ENCODE peak calls at places on chromosomes 3 and 15, in six cellular contexts. One of them, this sample, is unnamed.

GRCh38 chr3:65534825-65535224 is 503.9 kb downstream of the MAGI1 start:
- DNase-seq in GM23338: no peak
- DNase-seq in HCT116: no peak
- DNase-seq in neural progenitor cell: no peak
- DNase-seq in PC-3: no peak
- DNase-seq in GM23248: no peak
- DNase-seq in this sample: no peak

GRCh38 chr15:100457201-100457600 is 71.5 kb downstream of the CERS3 start:
- DNase-seq in GM23338: peak; percentile 54
- DNase-seq in HCT116: no peak
- DNase-seq in neural progenitor cell: peak; percentile 24
- DNase-seq in PC-3: no peak
- DNase-seq in GM23248: peak; percentile 32
- DNase-seq in this sample: no peak

GRCh38 chr15:28098766-28099554 is at the start of gene OCA2:
- DNase-seq in GM23338: peak; percentile 92
- DNase-seq in HCT116: no peak
- DNase-seq in neural progenitor cell: peak; percentile 91
- DNase-seq in PC-3: peak; percentile 27
- DNase-seq in GM23248: peak; percentile 59
- DNase-seq in this sample: no peak

GRCh38 chr3:171156455-171157005 is 130.0 kb upstream of the SLC2A2 start:
- DNase-seq in GM23338: no peak
- DNase-seq in HCT116: no peak
- DNase-seq in neural progenitor cell: no peak
- DNase-seq in PC-3: peak; percentile 89
- DNase-seq in GM23248: no peak
- DNase-seq in this sample: no peak

GRCh38 chr3:14369675-14370669 is 32.4 kb upstream of the SLC6A6 start:
- DNase-seq in GM23338: peak; percentile 79
- DNase-seq in HCT116: peak; percentile 61
- DNase-seq in neural progenitor cell: peak; percentile 50
- DNase-seq in PC-3: peak; percentile 80
- DNase-seq in GM23248: no peak
- DNase-seq in this sample: peak; percentile 61

GRCh38 chr15:31464216-31465082 is 137.8 kb downstream of the KLF13 start:
- DNase-seq in GM23338: no peak
- DNase-seq in HCT116: no peak
- DNase-seq in neural progenitor cell: no peak
- DNase-seq in PC-3: no peak
- DNase-seq in GM23248: no peak
- DNase-seq in this sample: peak; percentile 55

GRCh38 chr15:45427085-45427484 is 48.7 kb upstream of the GATM start:
- DNase-seq in GM23338: no peak
- DNase-seq in HCT116: no peak
- DNase-seq in neural progenitor cell: no peak
- DNase-seq in PC-3: no peak
- DNase-seq in GM23248: no peak
- DNase-seq in this sample: no peak

GRCh38 chr15:74133071-74133702 is 2.8 kb downstream of the ISLR2 start:
- DNase-seq in GM23338: peak; percentile 69
- DNase-seq in HCT116: no peak
- DNase-seq in neural progenitor cell: peak; percentile 57
- DNase-seq in PC-3: no peak
- DNase-seq in GM23248: peak; percentile 16
- DNase-seq in this sample: no peak

GRCh38 chr3:29280675-29281264 is at the start of gene RBMS3:
- DNase-seq in GM23338: peak; percentile 86
- DNase-seq in HCT116: peak; percentile 48
- DNase-seq in neural progenitor cell: peak; percentile 83
- DNase-seq in PC-3: peak; percentile 91
- DNase-seq in GM23248: peak; percentile 97
- DNase-seq in this sample: peak; percentile 61

GRCh38 chr3:194112120-194113106 is 23.5 kb upstream of the HES1 start:
- DNase-seq in GM23338: no peak
- DNase-seq in HCT116: no peak
- DNase-seq in neural progenitor cell: no peak
- DNase-seq in PC-3: peak; percentile 92
- DNase-seq in GM23248: no peak
- DNase-seq in this sample: no peak

GRCh38 chr3:129116482-129116946 is 5.1 kb downstream of the RAB43 start:
- DNase-seq in GM23338: peak; percentile 48
- DNase-seq in HCT116: no peak
- DNase-seq in neural progenitor cell: peak; percentile 22
- DNase-seq in PC-3: no peak
- DNase-seq in GM23248: no peak
- DNase-seq in this sample: peak; percentile 32

GRCh38 chr15:42490246-42490742 is 647 bp downstream of the ZNF106 start:
- DNase-seq in GM23338: no peak
- DNase-seq in HCT116: no peak
- DNase-seq in neural progenitor cell: no peak
- DNase-seq in PC-3: no peak
- DNase-seq in GM23248: no peak
- DNase-seq in this sample: peak; percentile 31

GRCh38 chr15:68820205-68820588 is 498 bp downstream of the ANP32A start:
- DNase-seq in GM23338: no peak
- DNase-seq in HCT116: no peak
- DNase-seq in neural progenitor cell: peak; percentile 66
- DNase-seq in PC-3: peak; percentile 28
- DNase-seq in GM23248: peak; percentile 69
- DNase-seq in this sample: peak; percentile 67

DNA sequence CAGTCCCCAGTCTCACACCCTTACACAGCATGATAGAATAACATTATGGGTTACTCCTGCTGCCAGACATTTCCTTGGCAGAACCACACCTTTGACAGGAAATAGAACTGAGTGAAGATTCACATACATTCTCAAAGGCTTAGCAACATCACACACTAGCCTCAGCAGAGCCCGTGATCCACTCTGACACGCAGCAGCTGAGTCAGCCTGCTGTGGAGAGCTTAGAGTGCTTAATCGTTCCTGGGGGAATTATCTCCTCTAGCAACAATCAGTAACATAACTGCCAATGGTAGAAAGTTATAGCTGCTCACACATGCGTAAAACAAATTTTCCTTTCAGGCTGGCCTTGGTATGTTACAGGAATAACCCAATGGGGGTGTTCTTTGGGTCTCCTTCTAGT is 382.1 kb downstream of the GAP43 start:
- DNase-seq in GM23338: no peak
- DNase-seq in HCT116: no peak
- DNase-seq in neural progenitor cell: no peak
- DNase-seq in PC-3: peak; percentile 76
- DNase-seq in GM23248: peak; percentile 99
- DNase-seq in this sample: no peak
- H3K4me3 ChIP-seq in GM23338: no peak overlapping the region
- H3K4me3 ChIP-seq in HCT116: no peak overlapping the region
- H3K4me3 ChIP-seq in neural progenitor cell: no peak overlapping the region
- H3K4me3 ChIP-seq in PC-3: no peak overlapping the region
- H3K4me3 ChIP-seq in GM23248: peak overlapping the region; percentile 7
- H3K4me3 ChIP-seq in this sample: no peak overlapping the region

GRCh38 chr3:130997291-130997690 is 29.3 kb downstream of the ASTE1 start:
- DNase-seq in GM23338: no peak
- DNase-seq in HCT116: no peak
- DNase-seq in neural progenitor cell: no peak
- DNase-seq in PC-3: no peak
- DNase-seq in GM23248: peak; percentile 6
- DNase-seq in this sample: no peak
- TF ChIP-seq EZH2phosphoT487 in GM23338: no peak
- TF ChIP-seq EZH2phosphoT487 in HCT116: no peak
- TF ChIP-seq EZH2phosphoT487 in neural progenitor cell: no peak
- TF ChIP-seq EZH2phosphoT487 in PC-3: no peak
- TF ChIP-seq EZH2phosphoT487 in GM23248: no peak
- TF ChIP-seq EZH2phosphoT487 in this sample: no peak

GRCh38 chr3:49927798-49928197 is 1.8 kb downstream of the MON1A start:
- DNase-seq in GM23338: no peak
- DNase-seq in HCT116: no peak
- DNase-seq in neural progenitor cell: no peak
- DNase-seq in PC-3: no peak
- DNase-seq in GM23248: no peak
- DNase-seq in this sample: no peak
- H3K4me3 ChIP-seq in GM23338: no peak overlapping the region
- H3K4me3 ChIP-seq in HCT116: no peak overlapping the region
- H3K4me3 ChIP-seq in neural progenitor cell: no peak overlapping the region
- H3K4me3 ChIP-seq in PC-3: no peak overlapping the region
- H3K4me3 ChIP-seq in GM23248: no peak overlapping the region
- H3K4me3 ChIP-seq in this sample: no peak overlapping the region

GRCh38 chr15:62390793-62391543 is 225.9 kb upstream of the C2CD4B start:
- DNase-seq in GM23338: peak; percentile 77
- DNase-seq in HCT116: no peak
- DNase-seq in neural progenitor cell: peak; percentile 82
- DNase-seq in PC-3: peak; percentile 14
- DNase-seq in GM23248: peak; percentile 70
- DNase-seq in this sample: peak; percentile 47

GRCh38 chr15:62392411-62392810 is 227.3 kb upstream of the C2CD4B start:
- DNase-seq in GM23338: peak; percentile 54
- DNase-seq in HCT116: no peak
- DNase-seq in neural progenitor cell: peak; percentile 55
- DNase-seq in PC-3: no peak
- DNase-seq in GM23248: peak; percentile 53
- DNase-seq in this sample: peak; percentile 6

GRCh38 chr15:62393196-62393595 is 228.1 kb upstream of the C2CD4B start:
- DNase-seq in GM23338: no peak
- DNase-seq in HCT116: no peak
- DNase-seq in neural progenitor cell: no peak
- DNase-seq in PC-3: no peak
- DNase-seq in GM23248: peak; percentile 59
- DNase-seq in this sample: no peak

GRCh38 chr15:62389887-62390792 is 225.1 kb upstream of the C2CD4B start:
- DNase-seq in GM23338: peak; percentile 89
- DNase-seq in HCT116: peak; percentile 39
- DNase-seq in neural progenitor cell: peak; percentile 94
- DNase-seq in PC-3: peak; percentile 70
- DNase-seq in GM23248: peak; percentile 93
- DNase-seq in this sample: peak; percentile 86

DNA sequence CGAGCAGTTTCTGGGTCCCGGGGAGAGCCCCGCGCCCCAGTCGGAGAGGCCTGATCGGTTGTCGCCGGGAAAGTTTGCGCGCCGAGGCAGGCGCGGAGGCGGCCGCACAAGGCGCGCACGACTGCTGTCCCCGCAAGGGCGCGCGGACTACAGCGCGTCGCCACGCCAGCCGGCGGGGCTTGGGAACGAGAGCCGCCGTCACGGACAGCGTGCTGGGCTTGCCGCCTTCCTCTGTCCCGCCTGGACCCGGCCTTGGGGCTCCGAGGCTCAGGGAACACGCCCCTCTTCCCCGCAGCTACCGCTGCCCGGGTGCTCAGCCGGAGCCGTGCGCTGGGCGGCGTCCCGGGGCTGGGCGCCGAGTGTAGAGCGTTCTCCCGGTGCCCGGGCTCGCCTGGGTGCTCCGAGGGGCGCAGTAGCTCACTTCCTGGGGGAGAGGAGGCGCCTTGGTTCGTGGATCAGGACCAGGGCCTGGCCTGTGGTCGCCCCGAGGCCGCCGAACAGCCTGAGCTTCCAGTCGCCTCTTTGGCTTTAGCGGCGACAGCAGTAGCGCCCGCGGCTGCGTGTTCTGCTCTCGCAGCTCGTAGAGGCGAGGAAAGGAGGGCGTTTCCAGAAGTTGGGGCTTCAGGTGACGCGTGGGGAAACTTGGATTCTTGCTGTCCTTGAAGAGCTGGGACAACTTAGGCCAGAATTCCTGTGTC is 226.6 kb upstream of the C2CD4B start:
- DNase-seq in GM23338: peak; percentile 63
- DNase-seq in HCT116: no peak
- DNase-seq in neural progenitor cell: peak; percentile 68
- DNase-seq in PC-3: peak; percentile 36
- DNase-seq in GM23248: peak; percentile 73
- DNase-seq in this sample: peak; percentile 5
- TF ChIP-seq EZH2phosphoT487 in GM23338: no peak
- TF ChIP-seq EZH2phosphoT487 in HCT116: no peak
- TF ChIP-seq EZH2phosphoT487 in neural progenitor cell: no peak
- TF ChIP-seq EZH2phosphoT487 in PC-3: no peak
- TF ChIP-seq EZH2phosphoT487 in GM23248: no peak
- TF ChIP-seq EZH2phosphoT487 in this sample: no peak

GRCh38 chr3:192727032-192727847 is at the start of gene FGF12:
- DNase-seq in GM23338: peak; percentile 96
- DNase-seq in HCT116: no peak
- DNase-seq in neural progenitor cell: peak; percentile 96
- DNase-seq in PC-3: peak; percentile 52
- DNase-seq in GM23248: peak; percentile 8
- DNase-seq in this sample: no peak
- H3K4me3 ChIP-seq in GM23338: peak within 1 kb of the TSS; percentile 74
- H3K4me3 ChIP-seq in HCT116: no peak within 1 kb of the TSS
- H3K4me3 ChIP-seq in neural progenitor cell: peak within 1 kb of the TSS; percentile 48
- H3K4me3 ChIP-seq in PC-3: no peak within 1 kb of the TSS
- H3K4me3 ChIP-seq in GM23248: no peak within 1 kb of the TSS
- H3K4me3 ChIP-seq in this sample: no peak within 1 kb of the TSS

GRCh38 chr15:83206387-83206970 is 1.1 kb downstream of the HDGFL3 start:
- DNase-seq in GM23338: peak; percentile 35
- DNase-seq in HCT116: no peak
- DNase-seq in neural progenitor cell: no peak
- DNase-seq in PC-3: peak; percentile 6
- DNase-seq in GM23248: peak; percentile 38
- DNase-seq in this sample: peak; percentile 13
- TF ChIP-seq EZH2phosphoT487 in GM23338: no peak
- TF ChIP-seq EZH2phosphoT487 in HCT116: no peak
- TF ChIP-seq EZH2phosphoT487 in neural progenitor cell: no peak
- TF ChIP-seq EZH2phosphoT487 in PC-3: no peak
- TF ChIP-seq EZH2phosphoT487 in GM23248: no peak
- TF ChIP-seq EZH2phosphoT487 in this sample: no peak

DNA sequence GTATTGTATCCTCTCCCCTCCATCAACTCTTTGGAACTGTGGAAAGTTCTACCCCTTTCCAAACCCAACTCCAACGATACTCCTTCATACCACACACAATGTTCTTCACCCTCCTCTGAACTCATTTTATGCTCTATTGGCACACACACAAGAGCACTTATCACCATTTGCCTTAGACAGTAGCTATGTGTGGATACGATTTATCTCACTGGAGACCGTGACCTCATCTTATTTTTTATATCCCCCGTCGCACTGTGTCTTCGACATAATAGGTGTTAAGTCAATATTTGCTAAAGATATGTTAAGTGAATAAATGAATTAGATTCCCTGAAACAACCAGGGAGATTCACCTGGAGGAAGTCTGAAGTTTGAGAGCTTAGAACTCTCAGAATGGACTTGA is 316.6 kb upstream of the PROK2 start:
- DNase-seq in GM23338: no peak
- DNase-seq in HCT116: no peak
- DNase-seq in neural progenitor cell: no peak
- DNase-seq in PC-3: no peak
- DNase-seq in GM23248: no peak
- DNase-seq in this sample: no peak
- H3K4me3 ChIP-seq in GM23338: no peak overlapping the region
- H3K4me3 ChIP-seq in HCT116: no peak overlapping the region
- H3K4me3 ChIP-seq in neural progenitor cell: no peak overlapping the region
- H3K4me3 ChIP-seq in PC-3: no peak overlapping the region
- H3K4me3 ChIP-seq in GM23248: no peak overlapping the region
- H3K4me3 ChIP-seq in this sample: peak overlapping the region; percentile 62

DNA sequence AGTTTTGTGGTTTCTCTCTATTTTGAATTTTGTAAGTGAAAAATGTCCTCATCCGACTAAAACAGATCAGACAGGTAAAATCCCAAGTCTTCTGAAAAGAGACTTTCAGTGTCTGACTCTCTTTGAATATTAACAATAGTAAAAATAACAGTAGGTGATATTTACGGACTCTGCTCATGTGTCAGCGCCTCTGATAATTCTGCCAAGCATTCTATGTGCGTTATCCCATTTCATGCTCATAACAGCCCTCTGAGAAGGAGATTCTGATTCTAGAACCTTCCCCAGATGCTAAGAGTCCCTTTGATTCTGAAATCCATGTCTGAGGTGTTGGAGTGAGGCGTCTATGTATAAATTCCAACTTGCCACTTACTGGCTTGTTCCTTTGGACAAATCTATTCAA is 282.8 kb downstream of the FEZF2 start:
- DNase-seq in GM23338: no peak
- DNase-seq in HCT116: no peak
- DNase-seq in neural progenitor cell: no peak
- DNase-seq in PC-3: no peak
- DNase-seq in GM23248: no peak
- DNase-seq in this sample: no peak
- TF ChIP-seq EZH2phosphoT487 in GM23338: no peak
- TF ChIP-seq EZH2phosphoT487 in HCT116: no peak
- TF ChIP-seq EZH2phosphoT487 in neural progenitor cell: no peak
- TF ChIP-seq EZH2phosphoT487 in PC-3: no peak
- TF ChIP-seq EZH2phosphoT487 in GM23248: no peak
- TF ChIP-seq EZH2phosphoT487 in this sample: no peak